ENCODE peak calls at places on chromosome 14, in five cellular contexts. J is AG04450, A is fibroblast of the aortic adventitia, D is pancreas, H is fibroblast of mammary gland. N is an unnamed sample.

GRCh38 chr14:83463500-83464098 is 1929.9 kb upstream of the SEL1L start:
- DNase-seq in D (no peak), H (peak; percentile 62), J (peak; percentile 13), A (peak; percentile 27), N (peak; percentile 87)

GRCh38 chr14:101595887-101596721 is 34.8 kb downstream of the DIO3 start:
- DNase-seq in H (no peak), D (no peak), A (no peak), J (no peak), N (no peak)

GRCh38 chr14:62117718-62118164 is 355.5 kb downstream of the SNAPC1 start:
- DNase-seq in J (no peak), D (no peak), A (no peak), H (no peak), N (no peak)

GRCh38 chr14:94893411-94894160 is 123.7 kb upstream of the GSC start:
- DNase-seq in J (no peak), D (no peak), H (no peak), A (no peak), N (no peak)

GRCh38 chr14:103656758-103657133 is 27.7 kb downstream of the KLC1 start:
- DNase-seq in A (no peak), H (no peak), J (no peak), D (no peak), N (no peak)

GRCh38 chr14:104699426-104699748 is 10.0 kb downstream of the INF2 start:
- DNase-seq in H (no peak), A (no peak), J (no peak), D (no peak), N (no peak)

GRCh38 chr14:104343690-104344640 is 205.6 kb downstream of the KIF26A start:
- DNase-seq in A (no peak), D (peak; percentile 55), H (no peak), J (no peak), N (no peak)

GRCh38 chr14:57390037-57390805 is at the start of gene NAA30:
- DNase-seq in J (peak; percentile 71), D (peak; percentile 98), A (peak; percentile 92), H (peak; percentile 94), N (peak; percentile 95)

GRCh38 chr14:105071326-105071725 is 6.1 kb upstream of the GPR132 start:
- DNase-seq in J (no peak), D (no peak), H (no peak), A (no peak), N (no peak)

GRCh38 chr14:58638231-58639205 is 756 bp downstream of the DACT1 start:
- DNase-seq in J (no peak), A (peak; percentile 44), H (peak; percentile 10), D (peak; percentile 78), N (peak; percentile 45)

GRCh38 chr14:55347040-55347439 is 64.6 kb downstream of the ATG14 start:
- DNase-seq in J (no peak), A (no peak), H (no peak), D (no peak), N (no peak)

GRCh38 chr14:104895786-104896642 is 28.7 kb upstream of the PLD4 start:
- DNase-seq in A (no peak), D (peak; percentile 94), J (no peak), H (no peak), N (no peak)

GRCh38 chr14:71645656-71646055 is 286.6 kb upstream of the RGS6 start:
- DNase-seq in H (peak; percentile 87), A (peak; percentile 20), D (no peak), J (no peak), N (peak; percentile 94)

GRCh38 chr14:62357362-62357761 is 595.1 kb downstream of the SNAPC1 start:
- DNase-seq in H (no peak), J (no peak), A (no peak), D (no peak), N (no peak)

GRCh38 chr14:76955575-76956252 is 72.8 kb downstream of the IRF2BPL start:
- DNase-seq in D (no peak), A (no peak), H (peak; percentile 69), J (no peak), N (peak; percentile 53)

GRCh38 chr14:92635896-92636295 is 112.5 kb downstream of the LGMN start:
- DNase-seq in H (no peak), D (no peak), J (no peak), A (no peak), N (no peak)

GRCh38 chr14:33618361-33619095 is 332.3 kb downstream of the EGLN3 start:
- DNase-seq in J (no peak), A (no peak), H (peak; percentile 11), D (no peak), N (peak; percentile 50)

GRCh38 chr14:51448831-51449665 is 202.7 kb upstream of the FRMD6 start:
- DNase-seq in J (peak; percentile 53), A (peak; percentile 97), H (peak; percentile 87), D (no peak), N (peak; percentile 52)

GRCh38 chr14:50792058-50792477 is 38.9 kb downstream of the NIN start:
- DNase-seq in J (no peak), H (no peak), D (no peak), A (no peak), N (no peak)

GRCh38 chr14:23638414-23639047 is 2.4 kb downstream of the DHRS2 start:
- DNase-seq in D (no peak), A (no peak), H (no peak), J (no peak), N (no peak)

GRCh38 chr14:92513966-92514843 is 624 bp downstream of the RIN3 start:
- DNase-seq in D (no peak), H (peak; percentile 32), J (no peak), A (peak; percentile 37), N (peak; percentile 39)

GRCh38 chr14:22871200-22871961 is at the start of gene LRP10:
- DNase-seq in A (peak; percentile 84), J (no peak), D (peak; percentile 96), H (peak; percentile 82), N (peak; percentile 89)

GRCh38 chr14:57889245-57889644 is 23.4 kb upstream of the SLC35F4 start:
- DNase-seq in H (peak; percentile 83), A (peak; percentile 57), J (no peak), D (peak; percentile 28), N (peak; percentile 23)

GRCh38 chr14:103045387-103045869 is 11.9 kb downstream of the CDC42BPB start:
- DNase-seq in J (no peak), H (no peak), D (no peak), A (no peak), N (peak; percentile 34)

GRCh38 chr14:90676356-90676755 is 139.9 kb downstream of the TTC7B start:
- DNase-seq in H (no peak), J (no peak), D (no peak), A (no peak), N (no peak)

GRCh38 chr14:92898732-92899131 is 24.2 kb upstream of the CHGA start:
- DNase-seq in D (no peak), A (no peak), H (no peak), J (no peak), N (no peak)

GRCh38 chr14:95098984-95099599 is 58.2 kb downstream of the DICER1 start:
- DNase-seq in D (no peak), H (peak; percentile 80), A (peak; percentile 76), J (peak; percentile 7), N (peak; percentile 85)

GRCh38 chr14:23301969-23302289 is 730 bp downstream of the PPP1R3E start:
- DNase-seq in J (no peak), D (no peak), H (no peak), A (no peak), N (no peak)

GRCh38 chr14:31207287-31207745 is 277 bp downstream of the HECTD1 start:
- DNase-seq in H (no peak), A (no peak), J (no peak), D (peak; percentile 93), N (no peak)

GRCh38 chr14:55237999-55238680 is 33.1 kb upstream of the FBXO34 start:
- DNase-seq in H (no peak), A (no peak), D (no peak), J (no peak), N (no peak)

GRCh38 chr14:99820702-99821331 is 27.6 kb downstream of the EML1 start:
- DNase-seq in J (no peak), D (no peak), A (no peak), H (no peak), N (no peak)
- H3K4me3 ChIP-seq in J (no peak overlapping the region), D (no peak overlapping the region), A (no peak overlapping the region), H (no peak overlapping the region), N (no peak overlapping the region)

DNA sequence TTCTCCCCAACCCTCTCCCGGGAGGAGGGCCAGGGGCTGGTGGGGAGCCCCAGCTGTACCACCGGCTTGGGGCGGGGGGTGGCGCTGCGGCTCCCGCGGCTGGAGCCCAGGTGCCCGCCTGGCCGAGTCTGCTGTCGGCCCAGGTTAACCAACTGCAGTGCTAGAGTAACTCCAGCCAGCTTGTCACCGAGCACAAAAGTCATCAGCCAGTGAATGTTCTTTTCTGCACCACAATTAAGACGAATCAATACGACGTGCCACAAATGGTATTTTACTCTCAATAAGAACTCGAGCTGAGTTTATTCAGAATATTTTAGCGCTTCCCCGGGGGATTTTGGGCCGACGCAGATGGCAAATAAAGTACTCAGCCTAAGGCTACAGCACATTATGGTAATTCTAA is 83.3 kb downstream of the BCL11B start:
- DNase-seq in D (no peak), J (no peak), H (no peak), A (no peak), N (no peak)
- H3K4me3 ChIP-seq in D (no peak overlapping the region), J (no peak overlapping the region), H (no peak overlapping the region), A (no peak overlapping the region), N (no peak overlapping the region)

DNA sequence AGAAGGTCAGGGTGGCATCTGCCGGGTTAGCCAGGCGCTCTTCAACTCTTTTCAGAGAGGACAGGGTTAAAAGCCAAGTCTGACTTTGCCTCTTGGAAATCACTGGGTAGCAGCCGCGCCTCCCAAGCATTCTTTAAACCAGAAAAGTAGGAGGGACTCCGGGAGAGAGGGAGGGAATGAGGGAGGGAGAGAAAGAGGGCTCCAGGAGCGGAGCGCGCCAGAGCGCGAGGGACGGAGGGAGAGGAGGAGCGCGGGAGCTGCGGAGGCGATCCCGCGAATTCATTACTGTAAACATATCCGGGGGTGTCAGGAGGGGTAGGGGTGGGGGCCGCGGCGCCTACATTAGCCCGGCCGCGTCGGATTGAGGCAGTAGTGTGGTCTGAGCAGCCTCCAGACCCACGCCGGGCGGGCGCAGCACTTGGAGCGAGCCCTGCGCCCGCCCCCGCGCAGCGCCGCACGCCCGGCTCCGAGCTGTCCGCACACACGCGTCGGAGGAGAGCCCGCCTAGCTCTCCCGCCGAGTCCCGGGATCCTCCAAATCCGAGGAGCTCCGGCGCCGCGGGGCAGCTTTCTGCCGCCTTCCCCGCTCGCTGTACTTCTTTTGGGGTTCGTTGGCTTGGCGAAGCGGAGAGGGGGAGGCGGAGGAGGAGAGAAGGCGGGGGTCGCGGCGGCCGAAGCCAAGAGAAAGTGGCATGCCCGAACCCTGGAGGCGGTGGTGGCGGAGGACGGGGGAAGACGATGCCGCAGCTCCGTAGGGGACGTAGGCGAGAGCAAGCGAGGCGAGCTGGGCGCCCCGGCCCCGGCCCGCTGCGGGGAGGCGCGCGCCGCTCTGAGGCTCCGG is 3.3 kb downstream of the FLRT2 start:
- DNase-seq in H (peak; percentile 91), D (peak; percentile 76), A (peak; percentile 92), J (no peak), N (peak; percentile 90)
- H3K4me3 ChIP-seq in H (peak overlapping the region; percentile 84), D (peak overlapping the region; percentile 61), A (peak overlapping the region; percentile 92), J (peak overlapping the region; percentile 82), N (peak overlapping the region; percentile 84)

DNA sequence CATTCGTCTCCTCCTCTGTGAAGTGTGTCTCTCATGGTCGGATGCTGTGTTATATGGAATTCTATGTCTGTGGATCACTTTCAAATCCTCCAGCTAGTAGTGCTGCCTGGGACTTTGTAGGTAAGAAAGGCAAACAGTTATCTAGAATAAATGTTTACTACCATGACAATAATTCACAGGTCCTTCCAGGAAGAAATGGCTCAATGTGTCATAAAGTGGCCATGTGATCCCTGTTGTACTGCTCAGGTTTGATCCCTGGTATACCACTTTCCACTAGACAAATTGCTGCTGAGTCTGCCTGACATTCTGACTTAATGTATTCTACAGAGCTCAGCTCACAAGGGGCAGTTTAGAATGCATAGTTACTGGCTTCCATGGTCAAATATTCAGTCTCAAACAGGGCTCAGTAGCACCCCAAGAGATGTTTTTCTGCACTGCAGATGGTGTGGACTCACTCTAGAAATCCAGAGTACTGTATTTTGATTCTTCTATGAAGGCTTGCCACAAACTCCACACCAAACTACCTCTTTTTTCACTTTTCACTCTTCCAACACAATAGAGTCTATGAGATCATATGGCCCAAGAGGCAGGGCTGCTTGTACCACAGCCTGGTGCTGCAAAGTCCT is 21.8 kb downstream of the TSHR start:
- DNase-seq in D (no peak), H (no peak), J (no peak), A (no peak), N (no peak)
- H3K4me3 ChIP-seq in D (no peak overlapping the region), H (no peak overlapping the region), J (no peak overlapping the region), A (no peak overlapping the region), N (no peak overlapping the region)

N was measured in choroid plexus epithelial cell.